ENCODE peak calls at places on chromosomes 13 and 19, in nine cellular contexts. T, W, A, U, L, S, C, M and H are unnamed samples.

GRCh38 chr13:99528547-99528946 is 27.3 kb downstream of the TM9SF2 start:
- DNase-seq in T (no peak), W (no peak), A (no peak), U (no peak), L (no peak), S (no peak), C (no peak), M (no peak), H (no peak)

GRCh38 chr13:97971519-97971918 is 18.0 kb downstream of the IPO5 start:
- DNase-seq in T (no peak), W (no peak), A (no peak), U (no peak), L (no peak), S (no peak), C (no peak), M (no peak), H (no peak)

GRCh38 chr13:109155301-109155761 is 525.9 kb downstream of the MYO16 start:
- DNase-seq in T (peak; percentile 98), W (no peak), A (peak; percentile 89), U (no peak), L (peak; percentile 98), S (no peak), C (no peak), M (no peak), H (no peak)

GRCh38 chr13:27857271-27857670 is 62.5 kb upstream of the PDX1 start:
- DNase-seq in T (no peak), W (no peak), A (no peak), U (no peak), L (no peak), S (no peak), C (no peak), M (no peak), H (no peak)

GRCh38 chr13:72542241-72542640 is 185.2 kb downstream of the MZT1 start:
- DNase-seq in T (no peak), W (no peak), A (no peak), U (no peak), L (no peak), S (no peak), C (no peak), M (no peak), H (no peak)

GRCh38 chr19:23351806-23352205 is 43.5 kb downstream of the ZNF91 start:
- DNase-seq in T (no peak), W (no peak), A (no peak), U (no peak), L (no peak), S (no peak), C (no peak), M (no peak), H (no peak)

GRCh38 chr19:33590224-33590623 is 31.5 kb upstream of the CHST8 start:
- DNase-seq in T (no peak), W (no peak), A (no peak), U (no peak), L (no peak), S (no peak), C (no peak), M (no peak), H (no peak)

GRCh38 chr19:10817291-10818038 is 18.5 kb downstream of the TMED1 start:
- DNase-seq in T (peak; percentile 90), W (no peak), A (peak; percentile 91), U (peak; percentile 73), L (peak; percentile 84), S (peak; percentile 88), C (peak; percentile 95), M (no peak), H (peak; percentile 49)

GRCh38 chr13:21676611-21677021 is 5.7 kb downstream of the FGF9 start:
- DNase-seq in T (no peak), W (no peak), A (no peak), U (no peak), L (no peak), S (no peak), C (no peak), M (peak; percentile 73), H (no peak)

GRCh38 chr13:29805994-29806748 is 44.2 kb downstream of the UBL3 start:
- DNase-seq in T (no peak), W (no peak), A (no peak), U (no peak), L (no peak), S (no peak), C (no peak), M (no peak), H (no peak)

GRCh38 chr13:80783926-80784325 is 443.0 kb upstream of the SPRY2 start:
- DNase-seq in T (peak; percentile 39), W (no peak), A (no peak), U (no peak), L (peak; percentile 18), S (no peak), C (no peak), M (no peak), H (no peak)

DNA sequence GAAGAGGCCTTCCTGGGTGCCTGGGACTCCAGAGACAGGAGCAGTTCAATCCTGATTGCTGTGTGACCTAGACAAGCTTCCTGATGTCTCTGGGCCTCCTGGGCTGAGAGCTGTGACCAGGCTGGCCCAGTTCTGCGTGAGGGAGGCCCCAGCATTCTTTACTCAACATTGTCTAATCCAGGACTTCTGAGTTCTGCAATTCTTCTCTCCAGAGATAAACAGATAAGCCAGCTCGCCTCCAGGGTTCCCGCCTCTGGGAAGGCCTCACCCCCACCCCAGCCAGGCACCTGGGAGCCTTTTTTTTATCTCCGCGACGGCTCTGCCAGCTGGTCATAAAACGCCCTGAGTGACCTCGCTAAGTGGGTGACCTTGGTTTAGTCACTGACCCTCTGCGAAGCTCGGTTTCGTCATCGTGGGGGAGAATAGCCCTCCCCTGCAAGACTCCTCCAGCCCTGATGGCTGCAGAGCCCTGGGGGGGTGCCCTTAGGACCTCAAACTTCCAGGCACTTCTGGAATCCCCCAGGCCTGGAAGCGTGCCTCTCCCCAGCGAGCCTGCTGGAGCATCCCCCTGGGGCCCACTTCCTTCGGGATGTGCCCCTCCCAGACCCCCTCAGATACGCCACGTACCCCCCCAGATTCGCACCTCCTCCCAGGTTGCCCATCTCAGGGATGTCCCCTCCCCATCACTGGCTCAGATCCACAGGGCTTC is 1.9 kb downstream of the SULT2B1 start:
- DNase-seq in T (peak; percentile 60), W (peak; percentile 94), A (peak; percentile 45), U (no peak), L (peak; percentile 39), S (peak; percentile 27), C (no peak), M (peak; percentile 54), H (no peak)
- H3K27ac ChIP-seq in T (no peak overlapping the region), W (peak overlapping the region; percentile 97), A (no peak overlapping the region), U (no peak overlapping the region), L (no peak overlapping the region), S (no peak overlapping the region), C (peak overlapping the region; percentile 39), M (no peak overlapping the region), H (no peak overlapping the region)

GRCh38 chr19:12983091-12983490 is 12.2 kb upstream of the NFIX start:
- DNase-seq in T (no peak), W (no peak), A (no peak), U (no peak), L (no peak), S (no peak), C (no peak), M (no peak), H (no peak)

GRCh38 chr19:12984143-12984627 is 11.1 kb upstream of the NFIX start:
- DNase-seq in T (peak; percentile 45), W (no peak), A (no peak), U (no peak), L (peak; percentile 44), S (no peak), C (no peak), M (peak; percentile 20), H (no peak)

GRCh38 chr19:12983561-12984142 is 11.6 kb upstream of the NFIX start:
- DNase-seq in T (peak; percentile 63), W (peak; percentile 52), A (peak; percentile 53), U (peak; percentile 67), L (peak; percentile 41), S (peak; percentile 64), C (peak; percentile 30), M (peak; percentile 78), H (peak; percentile 85)

GRCh38 chr19:12984683-12985048 is 10.6 kb upstream of the NFIX start:
- DNase-seq in T (no peak), W (no peak), A (no peak), U (no peak), L (no peak), S (no peak), C (no peak), M (peak; percentile 27), H (no peak)

DNA sequence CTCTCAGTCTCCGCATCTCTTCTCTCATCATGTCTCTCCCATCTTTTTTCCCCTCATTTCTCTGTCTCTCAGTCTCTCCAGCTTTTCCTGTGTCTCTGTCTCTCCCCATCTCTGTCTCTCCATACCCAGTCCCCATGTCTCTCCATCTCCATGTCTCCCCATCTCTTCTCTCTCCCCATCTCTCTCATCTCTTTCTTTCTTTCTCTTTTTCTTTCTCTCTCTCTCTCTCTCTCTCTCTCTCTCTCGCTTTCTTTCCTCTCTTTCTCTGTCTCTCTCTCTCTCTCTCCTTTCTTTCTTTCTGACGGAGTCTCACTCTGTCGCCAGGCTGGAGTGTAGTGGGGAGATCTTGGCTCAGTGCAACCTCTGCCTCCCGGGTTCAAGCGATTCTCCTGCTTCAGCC is 12.6 kb upstream of the NFIX start:
- DNase-seq in T (no peak), W (no peak), A (no peak), U (no peak), L (no peak), S (no peak), C (no peak), M (no peak), H (no peak)
- H3K27ac ChIP-seq in T (no peak overlapping the region), W (peak overlapping the region; percentile 84), A (no peak overlapping the region), U (no peak overlapping the region), L (no peak overlapping the region), S (no peak overlapping the region), C (no peak overlapping the region), M (no peak overlapping the region), H (no peak overlapping the region)

DNA sequence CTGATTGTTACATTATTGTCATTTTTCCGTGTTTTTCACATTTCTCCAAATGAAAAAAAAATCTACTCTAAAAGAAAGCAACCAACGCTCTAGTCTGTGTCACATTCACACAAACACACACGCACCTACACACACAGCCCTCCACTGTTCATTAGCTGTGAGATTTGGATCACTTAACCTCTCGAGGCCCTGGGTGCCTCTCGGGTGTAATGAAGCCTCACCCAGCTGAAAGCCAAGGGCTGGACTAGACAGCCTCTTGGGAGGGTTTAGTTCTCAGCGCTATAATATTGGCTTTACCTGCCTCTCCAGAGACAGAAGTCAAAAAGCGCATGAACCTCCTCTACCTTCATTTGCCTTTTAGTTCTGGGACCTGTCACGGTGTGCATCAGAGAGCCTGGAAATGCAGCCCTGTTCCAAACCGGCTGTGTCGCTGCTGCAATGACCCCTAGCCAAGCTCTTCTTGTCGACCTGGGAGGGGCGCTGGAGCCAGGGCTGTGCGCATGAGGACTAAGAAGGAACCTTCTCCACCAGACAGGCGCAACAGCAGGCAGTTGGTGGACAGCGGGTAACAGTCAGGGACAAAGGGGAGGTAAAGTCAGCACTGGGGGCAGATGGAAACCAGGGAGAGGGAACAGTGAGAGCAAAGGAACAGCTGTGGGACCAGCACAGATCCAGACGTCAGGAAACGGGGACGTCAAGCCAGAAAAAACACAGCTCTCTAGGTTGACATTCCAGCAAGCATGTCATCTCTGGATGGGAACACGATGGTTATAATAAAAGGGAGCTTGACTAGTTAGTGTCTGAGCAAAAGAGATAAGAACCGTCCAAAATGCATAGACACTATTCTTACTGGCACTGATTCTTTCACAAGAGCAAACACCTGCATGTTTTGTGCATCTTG is 375.9 kb downstream of the EFNB2 start:
- DNase-seq in T (no peak), W (no peak), A (no peak), U (no peak), L (no peak), S (no peak), C (no peak), M (peak; percentile 51), H (no peak)
- H3K27ac ChIP-seq in T (no peak overlapping the region), W (no peak overlapping the region), A (no peak overlapping the region), U (no peak overlapping the region), L (no peak overlapping the region), S (no peak overlapping the region), C (no peak overlapping the region), M (no peak overlapping the region), H (no peak overlapping the region)

GRCh38 chr19:47581605-47582319 is 8.8 kb upstream of the ZNF541 start:
- DNase-seq in T (no peak), W (no peak), A (no peak), U (no peak), L (no peak), S (no peak), C (no peak), M (no peak), H (no peak)
- H3K27ac ChIP-seq in T (peak overlapping the region; percentile 26), W (no peak overlapping the region), A (peak overlapping the region; percentile 7), U (no peak overlapping the region), L (no peak overlapping the region), S (no peak overlapping the region), C (peak overlapping the region; percentile 57), M (no peak overlapping the region), H (no peak overlapping the region)